ENCODE peak calls at places on chromosomes 13 and 19, in seven cellular contexts. J is endodermal cell; S is AG08396; T is CD4-positive, CD25-positive, alpha-beta regulatory T cell; A is thoracic aorta; U is activated naive CD4-positive, alpha-beta T cell; P is WTC11. D is an unnamed sample.

GRCh38 chr13:50509771-50510441 is 333.6 kb downstream of the DLEU7 start:
- DNase-seq in T (no peak), P (no peak), J (no peak), A (no peak), S (no peak), U (no peak), D (no peak)

GRCh38 chr19:1675633-1676350 is 23.4 kb upstream of the TCF3 start:
- DNase-seq in A (no peak), U (no peak), T (no peak), J (peak), S (no peak), P (no peak), D (no peak)

GRCh38 chr19:30268601-30269000 is 103.6 kb upstream of the ZNF536 start:
- DNase-seq in P (no peak), A (no peak), T (no peak), U (no peak), S (no peak), J (no peak), D (no peak)

GRCh38 chr13:26749285-26749684 is 11.3 kb downstream of the GPR12 start:
- DNase-seq in S (no peak), P (no peak), A (no peak), T (peak), J (peak), U (no peak), D (no peak)

GRCh38 chr13:23813635-23814034 is 75.6 kb downstream of the MIPEP start:
- DNase-seq in T (no peak), S (no peak), A (no peak), U (no peak), J (no peak), P (no peak), D (no peak)

GRCh38 chr13:43985437-43986051 is 105.8 kb downstream of the LACC1 start:
- DNase-seq in J (no peak), U (no peak), T (no peak), A (no peak), P (no peak), S (no peak), D (no peak)

GRCh38 chr19:19581391-19581790 is 37.1 kb downstream of the PBX4 start:
- DNase-seq in A (no peak), U (no peak), T (no peak), S (no peak), J (no peak), P (no peak), D (no peak)

GRCh38 chr13:51623473-51623872 is 39.2 kb downstream of the WDFY2 start:
- DNase-seq in U (no peak), P (no peak), T (no peak), J (no peak), S (no peak), A (no peak), D (peak)

GRCh38 chr13:109737606-109738005 is 48.8 kb downstream of the IRS2 start:
- DNase-seq in J (peak), P (no peak), T (no peak), U (no peak), A (no peak), S (peak), D (no peak)

GRCh38 chr13:113046883-113047244 is 58.7 kb upstream of the F7 start:
- DNase-seq in U (no peak), P (no peak), S (no peak), J (no peak), A (no peak), T (no peak), D (no peak)

GRCh38 chr13:23799945-23800344 is 89.3 kb downstream of the MIPEP start:
- DNase-seq in U (no peak), T (peak), P (no peak), J (no peak), S (no peak), A (no peak), D (no peak)

GRCh38 chr13:41614671-41615519 is 157.5 kb downstream of the RGCC start:
- DNase-seq in T (no peak), S (no peak), J (no peak), P (no peak), A (no peak), U (no peak), D (no peak)

GRCh38 chr13:25890671-25891212 is 161.1 kb downstream of the SHISA2 start:
- DNase-seq in T (no peak), J (no peak), U (no peak), P (no peak), A (no peak), S (no peak), D (no peak)

GRCh38 chr19:42199440-42200115 is 17.9 kb downstream of the DEDD2 start:
- DNase-seq in J (peak), T (peak), P (peak), S (no peak), U (peak), A (no peak), D (no peak)

GRCh38 chr13:46588019-46588418 is 35.0 kb downstream of the LRCH1 start:
- DNase-seq in A (no peak), U (no peak), J (no peak), P (no peak), S (no peak), T (no peak), D (no peak)

D was measured in BJ.